ENCODE peak calls at places on chromosomes 2 and 18, in five cellular contexts. P is choroid plexus epithelial cell, D is astrocyte of the spinal cord, W is ovary, Q is HFF-Myc. C is an unnamed sample.

GRCh38 chr2:218145124-218145523 is 19.3 kb downstream of the CXCR2 start:
- DNase-seq in P (peak), D (no peak), W (no peak), Q (no peak), C (no peak)

GRCh38 chr18:55786651-55787272 is 198.8 kb upstream of the TCF4 start:
- DNase-seq in W (no peak), P (no peak), D (peak), Q (no peak), C (no peak)

GRCh38 chr2:238523158-238524110 is 96.7 kb downstream of the ASB1 start:
- DNase-seq in W (peak), D (peak), Q (peak), P (peak), C (no peak)

GRCh38 chr2:198252472-198252871 is 448.1 kb downstream of the PLCL1 start:
- DNase-seq in W (no peak), P (no peak), Q (no peak), D (no peak), C (no peak)

GRCh38 chr2:170115501-170116229 is 62.3 kb upstream of the MYO3B start:
- DNase-seq in W (no peak), D (no peak), Q (no peak), P (no peak), C (no peak)

GRCh38 chr2:121172456-121172855 is 112.5 kb downstream of the TFCP2L1 start:
- DNase-seq in Q (no peak), P (no peak), W (no peak), D (no peak), C (no peak)

GRCh38 chr2:203706403-203706802 is at the start of gene CD28:
- DNase-seq in P (no peak), D (no peak), Q (no peak), W (no peak), C (no peak)

GRCh38 chr2:156589381-156590079 is 153.4 kb downstream of the GPD2 start:
- DNase-seq in P (peak), Q (peak), D (peak), W (no peak), C (no peak)

DNA sequence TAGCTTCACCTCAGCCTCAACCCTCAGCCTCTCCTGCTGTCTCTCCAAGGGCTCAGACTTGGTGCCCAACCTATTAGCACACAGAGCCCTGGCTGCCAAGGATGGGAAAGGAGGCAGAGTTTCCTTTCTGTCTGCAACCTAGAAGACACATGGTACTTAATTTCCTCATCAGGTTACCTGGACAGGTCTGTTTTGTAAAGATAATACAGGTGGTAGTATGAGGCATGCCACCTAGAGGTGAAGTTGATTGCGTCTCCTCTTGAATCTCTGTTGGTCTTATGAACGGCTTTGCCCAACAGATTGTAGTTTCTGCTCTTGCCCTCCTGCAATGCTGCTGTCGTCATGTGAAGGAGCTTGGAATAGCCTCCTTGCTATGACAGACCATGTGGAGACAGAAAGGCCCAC is 44.5 kb upstream of the RMND5A start:
- DNase-seq in D (no peak), P (no peak), Q (no peak), W (no peak), C (no peak)
- TF ChIP-seq CTCF in D (no peak), P (no peak), Q (no peak), W (no peak), C (no peak)

DNA sequence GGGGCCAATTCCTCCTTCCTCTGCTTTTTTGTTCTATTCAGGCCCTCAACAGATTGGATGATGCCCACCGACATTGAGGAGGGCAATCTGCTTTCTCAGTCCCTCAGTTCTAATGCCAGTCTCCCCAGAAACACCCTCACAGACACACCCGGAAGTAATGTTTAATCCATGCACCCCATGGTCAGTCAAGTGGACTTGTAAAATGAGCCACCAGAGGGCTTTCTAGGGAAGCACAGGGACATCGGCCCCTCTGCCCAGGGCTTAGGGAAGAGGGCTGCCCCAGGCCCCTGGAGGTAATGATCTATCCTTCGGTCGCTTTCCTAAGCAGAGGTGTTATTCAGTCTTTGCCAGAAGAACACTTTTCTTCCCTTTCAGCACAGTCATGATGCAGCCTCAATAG is 107.4 kb downstream of the PDCL3 start:
- DNase-seq in W (no peak), Q (no peak), P (no peak), D (no peak), C (no peak)
- TF ChIP-seq CTCF in W (no peak), Q (no peak), P (no peak), D (no peak), C (peak)

GRCh38 chr2:135600915-135601314 is 69.6 kb downstream of the R3HDM1 start:
- DNase-seq in D (peak), P (peak), Q (no peak), W (no peak), C (no peak)
- TF ChIP-seq CTCF in D (no peak), P (peak), Q (no peak), W (no peak), C (no peak)

DNA sequence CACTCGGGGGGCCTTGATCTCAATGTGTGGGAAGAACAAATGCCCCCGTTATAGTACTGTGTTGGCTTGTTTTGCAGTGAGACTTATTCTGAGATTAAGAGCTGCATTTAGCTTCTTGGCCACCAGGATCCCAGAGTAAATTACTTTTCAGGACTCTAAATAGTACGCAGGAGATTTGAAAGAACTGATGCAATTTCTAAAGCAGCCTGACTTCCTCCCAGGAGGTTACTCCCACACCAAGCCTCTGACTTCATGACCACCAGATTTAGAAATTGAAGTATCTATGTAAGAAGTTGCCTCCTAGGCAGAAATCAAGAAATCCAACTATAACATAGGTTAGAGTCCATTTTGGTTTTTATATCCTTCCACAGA is 67.0 kb downstream of the FEZ2 start:
- DNase-seq in P (peak), W (no peak), Q (no peak), D (peak), C (no peak)
- TF ChIP-seq CTCF in P (peak), W (no peak), Q (no peak), D (peak), C (peak)